ENCODE peak calls at places on chromosome 3, in ten cellular contexts. H, Z, S, M, F, T, J, K, O and R are unnamed samples. For H3K36me3, the result is how much of the 10 kb centered on the place peaks cover.

GRCh38 chr3:105157016-105157765 is 209.5 kb upstream of the ALCAM start:
- DNase-seq in K (no peak), F (no peak), J (no peak), T (no peak), O (no peak), H (no peak), Z (no peak), M (no peak), S (no peak), R (no peak)

GRCh38 chr3:119329551-119329950 is 35.4 kb downstream of the ARHGAP31 start:
- DNase-seq in O (no peak), T (no peak), J (no peak), M (no peak), F (no peak), K (no peak), Z (no peak), S (no peak), H (no peak), R (no peak)

GRCh38 chr3:132038198-132038825 is 3.5 kb upstream of the CPNE4 start:
- DNase-seq in F (no peak), M (no peak), H (no peak), Z (no peak), J (no peak), K (peak), T (no peak), O (no peak), S (no peak), R (no peak)

GRCh38 chr3:31093608-31093990 is 199.1 kb upstream of the GADL1 start:
- DNase-seq in H (no peak), O (no peak), J (no peak), M (no peak), F (no peak), K (no peak), T (no peak), Z (no peak), S (no peak), R (no peak)

GRCh38 chr3:168782193-168782592 is 686.5 kb upstream of the GOLIM4 start:
- DNase-seq in M (no peak), K (no peak), F (no peak), J (no peak), O (no peak), H (no peak), T (no peak), S (no peak), Z (no peak), R (no peak)

GRCh38 chr3:170740726-170741591 is 129.0 kb downstream of the RPL22L1 start:
- DNase-seq in T (no peak), M (no peak), O (peak), K (peak), H (no peak), F (peak), S (peak), J (peak), Z (no peak), R (peak)

GRCh38 chr3:30480587-30480986 is 125.8 kb upstream of the TGFBR2 start:
- DNase-seq in H (no peak), T (no peak), S (no peak), O (no peak), J (no peak), K (no peak), Z (no peak), F (no peak), M (no peak), R (no peak)

GRCh38 chr3:152021951-152022461 is 148.6 kb downstream of the SUCNR1 start:
- DNase-seq in F (no peak), S (no peak), K (peak), J (no peak), Z (no peak), O (peak), H (no peak), T (peak), M (no peak), R (peak)

GRCh38 chr3:168168743-168169142 is 73.0 kb upstream of the GOLIM4 start:
- DNase-seq in K (no peak), T (no peak), S (no peak), H (no peak), Z (no peak), J (no peak), F (no peak), M (no peak), O (no peak), R (no peak)

GRCh38 chr3:54014067-54014466 is 108.3 kb upstream of the CACNA2D3 start:
- DNase-seq in S (no peak), M (no peak), J (no peak), F (no peak), T (no peak), H (no peak), O (no peak), K (no peak), Z (no peak), R (no peak)

GRCh38 chr3:196991581-196992460 is 23.2 kb upstream of the PIGZ start:
- DNase-seq in F (no peak), J (peak), K (no peak), M (no peak), H (no peak), T (no peak), S (no peak), Z (no peak), O (no peak), R (no peak)

GRCh38 chr3:27990347-27990746 is 251.1 kb upstream of the CMC1 start:
- DNase-seq in S (no peak), M (no peak), F (no peak), O (no peak), T (no peak), K (no peak), Z (no peak), H (no peak), J (no peak), R (no peak)

GRCh38 chr3:34157491-34157890 is 359.1 kb downstream of the PDCD6IP start:
- DNase-seq in O (no peak), Z (no peak), S (no peak), M (no peak), J (no peak), F (no peak), H (no peak), T (no peak), K (no peak), R (no peak)

GRCh38 chr3:179035232-179035631 is 36.4 kb downstream of the ZMAT3 start:
- DNase-seq in Z (no peak), T (no peak), H (no peak), O (no peak), K (no peak), S (no peak), M (no peak), J (no peak), F (no peak), R (no peak)

GRCh38 chr3:179036226-179036625 is 35.4 kb downstream of the ZMAT3 start:
- DNase-seq in O (no peak), M (no peak), H (no peak), F (no peak), J (no peak), S (no peak), K (no peak), T (no peak), Z (no peak), R (no peak)

GRCh38 chr3:179038216-179038898 is 33.3 kb downstream of the ZMAT3 start:
- DNase-seq in J (no peak), Z (no peak), M (no peak), F (no peak), T (no peak), K (no peak), O (no peak), H (no peak), S (no peak), R (no peak)

GRCh38 chr3:179037361-179037760 is 34.2 kb downstream of the ZMAT3 start:
- DNase-seq in S (peak), H (no peak), M (peak), J (peak), T (no peak), K (peak), Z (peak), F (peak), O (peak), R (no peak)

GRCh38 chr3:179036626-179037300 is 34.8 kb downstream of the ZMAT3 start:
- DNase-seq in F (no peak), S (no peak), J (no peak), M (no peak), Z (no peak), T (no peak), O (no peak), H (no peak), K (no peak), R (no peak)
- H3K27ac ChIP-seq in F (no peak), S (no peak), J (peak), M (peak), Z (no peak), T (no peak), O (peak), H (no peak), K (no peak), R (no peak)

GRCh38 chr3:194396561-194396896 is 2.5 kb downstream of the GP5 start:
- DNase-seq in O (no peak), T (no peak), Z (no peak), S (no peak), K (no peak), M (no peak), J (no peak), F (no peak), H (no peak), R (no peak)
- H3K4me3 ChIP-seq in O (peak), T (peak), Z (peak), S (peak), K (no peak), M (peak), J (peak), F (peak), H (no peak), R (peak)

GRCh38 chr3:16419640-16420039 is 93.9 kb downstream of the RFTN1 start:
- DNase-seq in M (no peak), S (no peak), O (no peak), J (no peak), K (peak), Z (no peak), F (no peak), H (no peak), T (no peak), R (no peak)

GRCh38 chr3:16423298-16423697 is 90.2 kb downstream of the RFTN1 start:
- DNase-seq in M (no peak), J (no peak), K (no peak), S (no peak), F (no peak), O (no peak), Z (no peak), H (no peak), T (no peak), R (no peak)

GRCh38 chr3:16412192-16412808 is 101.2 kb downstream of the RFTN1 start:
- DNase-seq in F (no peak), K (no peak), S (no peak), M (no peak), J (no peak), T (no peak), H (no peak), Z (no peak), O (no peak), R (no peak)

GRCh38 chr3:16415911-16416310 is 97.6 kb downstream of the RFTN1 start:
- DNase-seq in M (no peak), T (no peak), O (no peak), J (no peak), K (no peak), Z (no peak), F (no peak), S (no peak), H (no peak), R (no peak)

GRCh38 chr3:16417945-16418739 is 95.4 kb downstream of the RFTN1 start:
- DNase-seq in Z (no peak), K (no peak), F (no peak), M (no peak), H (no peak), J (no peak), T (no peak), S (no peak), O (no peak), R (no peak)
- H3K36me3 ChIP-seq in Z (under half), K (under half), F (under half), M (under half), H (under half), J (under half), T (under half), S (under half), O (under half), R (under half)

DNA sequence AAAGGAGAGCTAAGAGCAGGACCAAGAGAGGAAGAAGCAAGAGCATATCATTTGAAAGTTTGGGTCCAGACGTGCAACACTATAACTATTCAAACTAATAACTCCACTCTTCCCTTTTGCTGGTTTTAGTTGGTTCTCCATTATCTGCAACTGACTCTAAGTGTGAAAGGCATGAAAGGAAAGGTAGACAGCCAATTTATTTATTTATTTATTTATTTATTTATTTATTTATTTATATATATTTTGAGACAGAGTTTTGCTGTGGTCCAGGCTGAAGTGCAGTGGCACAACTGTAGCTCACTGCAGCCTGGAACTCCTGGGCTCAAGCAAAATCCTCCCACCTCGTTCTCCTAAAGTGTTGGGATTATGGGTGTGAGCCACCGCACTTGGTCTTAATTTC is 22.1 kb upstream of the PIK3CB start:
- DNase-seq in J (no peak), O (no peak), K (no peak), M (no peak), S (no peak), H (no peak), T (no peak), F (no peak), Z (no peak), R (no peak)
- H3K27ac ChIP-seq in J (no peak), O (no peak), K (no peak), M (no peak), S (no peak), H (no peak), T (no peak), F (no peak), Z (no peak), R (no peak)

DNA sequence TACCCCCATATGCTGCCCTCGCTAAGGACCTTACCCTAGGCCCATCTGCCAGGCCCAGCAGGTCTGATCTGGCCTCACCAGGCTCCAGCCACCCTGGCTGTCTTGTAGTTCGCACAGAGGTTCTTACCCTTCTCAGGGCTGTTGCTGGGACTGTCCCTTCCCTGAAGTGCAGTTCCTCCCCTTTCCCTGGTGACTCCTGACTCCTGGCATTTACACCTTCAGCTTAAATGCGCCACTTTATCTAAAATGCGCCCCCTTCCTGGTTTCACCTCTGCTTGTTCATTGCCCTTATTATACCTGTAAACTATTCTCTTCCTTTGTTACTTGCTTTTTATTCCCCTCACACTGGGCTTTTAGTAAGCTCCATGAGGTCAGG is 835 bp upstream of the TTLL3 start:
- DNase-seq in F (no peak), M (no peak), Z (peak), H (no peak), T (no peak), K (no peak), S (no peak), O (no peak), J (no peak), R (no peak)
- H3K4me3 ChIP-seq in F (peak), M (peak), Z (peak), H (peak), T (peak), K (peak), S (peak), O (peak), J (peak), R (peak)

GRCh38 chr3:186283096-186283495 is 78.9 kb downstream of the DGKG start:
- DNase-seq in T (no peak), Z (no peak), M (no peak), F (no peak), H (no peak), S (no peak), O (no peak), K (no peak), J (no peak), R (no peak)
- H3K36me3 ChIP-seq in T (under half), Z (under half), M (under half), F (under half), H (under half), S (under half), O (under half), K (under half), J (under half), R (under half)

DNA sequence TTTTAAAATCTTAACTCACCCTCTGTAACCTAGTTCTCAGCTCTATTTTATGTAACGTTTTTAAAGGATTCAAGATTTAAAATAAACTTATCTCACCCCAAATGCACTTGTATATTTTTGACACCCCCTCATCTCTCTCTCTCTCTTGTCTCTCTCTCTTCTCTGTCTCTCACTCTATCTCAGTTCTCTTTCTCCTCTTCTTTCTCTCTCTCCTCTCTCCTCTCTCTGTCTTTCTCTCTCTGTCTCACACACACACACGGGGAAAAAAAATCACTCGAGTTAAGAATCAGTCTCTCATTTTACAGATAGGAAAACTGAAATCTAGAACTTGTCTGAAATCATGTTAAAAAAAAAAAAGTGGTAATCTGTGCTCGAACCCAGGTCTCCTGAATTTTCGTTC is 108.5 kb downstream of the LPP start:
- DNase-seq in M (no peak), S (no peak), Z (no peak), K (no peak), F (no peak), T (no peak), J (no peak), H (no peak), O (no peak), R (no peak)
- H3K27ac ChIP-seq in M (no peak), S (peak), Z (no peak), K (no peak), F (peak), T (peak), J (peak), H (no peak), O (peak), R (peak)

GRCh38 chr3:129001817-129002572 is 891 bp downstream of the EFCC1 start:
- DNase-seq in F (no peak), M (peak), T (no peak), H (no peak), Z (no peak), S (no peak), K (no peak), O (no peak), J (no peak), R (no peak)

GRCh38 chr3:129001101-129001816 is at the start of gene EFCC1:
- DNase-seq in Z (no peak), S (peak), J (peak), F (peak), K (peak), T (peak), H (no peak), O (no peak), M (no peak), R (no peak)

GRCh38 chr3:129002573-129003569 is 1.8 kb downstream of the EFCC1 start:
- DNase-seq in O (no peak), Z (no peak), F (no peak), M (no peak), S (no peak), H (no peak), J (no peak), K (no peak), T (no peak), R (no peak)

GRCh38 chr3:128999104-128999503 is 2.0 kb upstream of the EFCC1 start:
- DNase-seq in F (no peak), M (no peak), H (no peak), T (no peak), Z (no peak), S (no peak), O (no peak), J (no peak), K (no peak), R (no peak)

DNA sequence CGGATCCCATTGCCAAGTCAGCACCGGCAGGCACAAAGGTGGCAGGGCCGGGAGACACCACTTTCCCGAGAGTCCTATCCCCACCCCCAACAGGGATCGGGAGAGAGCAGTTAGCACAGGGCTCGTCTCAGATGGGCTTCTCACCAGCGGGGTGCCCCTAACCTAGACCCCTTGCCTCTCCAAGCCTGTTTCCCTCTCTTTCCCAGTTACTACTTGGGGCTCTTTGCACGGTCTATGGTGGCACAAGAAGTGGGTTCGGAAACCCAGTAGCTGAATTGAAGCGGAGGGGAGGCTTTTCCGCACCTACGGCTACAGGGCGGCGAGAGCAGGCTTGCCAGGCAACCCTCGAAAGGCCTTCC is 383 bp upstream of the EFCC1 start:
- DNase-seq in Z (no peak), K (no peak), T (no peak), J (no peak), H (no peak), M (no peak), S (no peak), F (no peak), O (no peak), R (no peak)
- H3K4me3 ChIP-seq in Z (peak), K (peak), T (peak), J (peak), H (peak), M (no peak), S (peak), F (peak), O (peak), R (peak)

DNA sequence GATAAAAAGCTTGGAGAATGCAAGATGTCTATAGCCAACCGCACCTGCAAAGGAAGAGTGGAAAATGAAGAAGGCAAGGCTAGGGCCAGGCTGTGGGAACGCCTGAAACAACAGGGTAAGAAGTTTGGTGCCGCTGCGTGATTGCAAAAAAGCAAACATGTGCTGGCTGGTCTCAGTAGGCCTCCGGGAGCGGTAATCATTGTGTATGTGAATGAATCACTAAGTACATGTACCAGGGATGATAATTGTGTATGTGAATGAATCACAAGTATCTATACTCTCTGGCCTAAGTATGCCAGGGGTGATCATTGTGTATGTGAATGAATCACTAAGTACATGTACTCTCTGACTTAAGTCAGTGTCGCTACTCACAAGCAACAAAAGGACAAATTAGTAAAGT is 40.3 kb upstream of the PARL start:
- DNase-seq in F (no peak), Z (no peak), T (no peak), J (no peak), K (peak), S (no peak), O (no peak), M (no peak), H (no peak), R (no peak)
- H3K36me3 ChIP-seq in F (under half), Z (under half), T (half or more), J (half or more), K (half or more), S (half or more), O (under half), M (under half), H (under half), R (half or more)